ENCODE peak calls at places on chromosomes 4 and X, in nine cellular contexts. U, I, X, W, J, K, G, Y and M are unnamed samples.

GRCh38 chr4:41154814-41155177 is 59.5 kb downstream of the APBB2 start:
- DNase-seq in U (no peak), I (no peak), X (no peak), W (no peak), J (no peak), K (no peak), G (peak), Y (no peak), M (no peak)

GRCh38 chr4:156764145-156764544 is 207.5 kb downstream of the PDGFC start:
- DNase-seq in U (peak), I (no peak), X (no peak), W (no peak), J (peak), K (no peak), G (peak), Y (no peak), M (no peak)

GRCh38 chr4:150518559-150518958 is 63.4 kb upstream of the MAB21L2 start:
- DNase-seq in U (peak), I (no peak), X (no peak), W (no peak), J (peak), K (no peak), G (peak), Y (no peak), M (no peak)

GRCh38 chr4:94548571-94548970 is 96.8 kb downstream of the PDLIM5 start:
- DNase-seq in U (peak), I (no peak), X (peak), W (no peak), J (peak), K (no peak), G (peak), Y (no peak), M (no peak)

GRCh38 chr4:76216521-76216920 is 2.9 kb upstream of the SCARB2 start:
- DNase-seq in U (no peak), I (no peak), X (no peak), W (no peak), J (no peak), K (no peak), G (no peak), Y (no peak), M (no peak)

GRCh38 chr4:102169345-102169744 is 175.9 kb downstream of the SLC39A8 start:
- DNase-seq in U (peak), I (no peak), X (no peak), W (no peak), J (no peak), K (no peak), G (peak), Y (no peak), M (no peak)

GRCh38 chr4:182177166-182177565 is 66.0 kb upstream of the TENM3 start:
- DNase-seq in U (peak), I (no peak), X (no peak), W (no peak), J (no peak), K (no peak), G (no peak), Y (no peak), M (no peak)

GRCh38 chr4:184937745-184938144 is 80.5 kb upstream of the HELT start:
- DNase-seq in U (peak), I (no peak), X (no peak), W (peak), J (peak), K (peak), G (no peak), Y (no peak), M (no peak)

GRCh38 chrX:101550825-101551767 is 749 bp downstream of the ARMCX1 start:
- DNase-seq in U (peak), I (peak), X (peak), W (no peak), J (peak), K (no peak), G (peak), Y (peak), M (peak)

GRCh38 chr4:72312032-72312650 is 256.9 kb downstream of the ADAMTS3 start:
- DNase-seq in U (peak), I (peak), X (peak), W (peak), J (peak), K (no peak), G (peak), Y (peak), M (peak)

GRCh38 chr4:87947381-87948160 is 27.9 kb upstream of the SPP1 start:
- DNase-seq in U (no peak), I (no peak), X (no peak), W (no peak), J (no peak), K (no peak), G (no peak), Y (no peak), M (no peak)

GRCh38 chrX:41481264-41482109 is 34.3 kb downstream of the NYX start:
- DNase-seq in U (no peak), I (no peak), X (no peak), W (no peak), J (peak), K (no peak), G (no peak), Y (no peak), M (no peak)

GRCh38 chr4:23035521-23036056 is 342.9 kb downstream of the GBA3 start:
- DNase-seq in U (no peak), I (no peak), X (no peak), W (no peak), J (no peak), K (no peak), G (no peak), Y (peak), M (no peak)

GRCh38 chr4:145507636-145508035 is 26.0 kb downstream of the SMAD1 start:
- DNase-seq in U (peak), I (no peak), X (no peak), W (no peak), J (peak), K (no peak), G (peak), Y (no peak), M (no peak)

GRCh38 chrX:51894697-51895336 is 1.4 kb downstream of the MAGED1 start:
- DNase-seq in U (peak), I (no peak), X (peak), W (no peak), J (peak), K (no peak), G (peak), Y (no peak), M (no peak)

GRCh38 chrX:31934842-31935241 is 863.0 kb upstream of the FTHL17 start:
- DNase-seq in U (no peak), I (no peak), X (no peak), W (no peak), J (no peak), K (no peak), G (no peak), Y (no peak), M (no peak)

GRCh38 chrX:110759785-110760184 is 35.8 kb downstream of the CHRDL1 start:
- DNase-seq in U (no peak), I (no peak), X (no peak), W (no peak), J (peak), K (no peak), G (peak), Y (no peak), M (no peak)

GRCh38 chr4:18404642-18405041 is 383.1 kb upstream of the LCORL start:
- DNase-seq in U (no peak), I (no peak), X (no peak), W (no peak), J (no peak), K (no peak), G (no peak), Y (no peak), M (no peak)

GRCh38 chrX:134670241-134670811 is 12.1 kb upstream of the PLAC1 start:
- DNase-seq in U (peak), I (no peak), X (no peak), W (peak), J (peak), K (no peak), G (peak), Y (no peak), M (no peak)

GRCh38 chr4:139692300-139693012 is 26.8 kb downstream of the MGST2 start:
- DNase-seq in U (no peak), I (no peak), X (no peak), W (no peak), J (no peak), K (no peak), G (no peak), Y (no peak), M (no peak)
- TF ChIP-seq CTCF in U (peak), I (peak), X (no peak), W (peak), J (peak), K (peak), G (peak), Y (peak), M (no peak)

GRCh38 chrX:9668537-9668936 is 97.1 kb downstream of the GPR143 start:
- DNase-seq in U (peak), I (no peak), X (no peak), W (no peak), J (no peak), K (no peak), G (peak), Y (no peak), M (no peak)

GRCh38 chrX:9676738-9677097 is 88.9 kb downstream of the GPR143 start:
- DNase-seq in U (no peak), I (no peak), X (no peak), W (no peak), J (no peak), K (no peak), G (no peak), Y (no peak), M (no peak)

GRCh38 chrX:9676311-9676710 is 89.3 kb downstream of the GPR143 start:
- DNase-seq in U (no peak), I (no peak), X (no peak), W (peak), J (peak), K (no peak), G (peak), Y (no peak), M (no peak)

GRCh38 chrX:9670136-9670905 is 95.3 kb downstream of the GPR143 start:
- DNase-seq in U (peak), I (no peak), X (no peak), W (no peak), J (no peak), K (no peak), G (peak), Y (no peak), M (no peak)

DNA sequence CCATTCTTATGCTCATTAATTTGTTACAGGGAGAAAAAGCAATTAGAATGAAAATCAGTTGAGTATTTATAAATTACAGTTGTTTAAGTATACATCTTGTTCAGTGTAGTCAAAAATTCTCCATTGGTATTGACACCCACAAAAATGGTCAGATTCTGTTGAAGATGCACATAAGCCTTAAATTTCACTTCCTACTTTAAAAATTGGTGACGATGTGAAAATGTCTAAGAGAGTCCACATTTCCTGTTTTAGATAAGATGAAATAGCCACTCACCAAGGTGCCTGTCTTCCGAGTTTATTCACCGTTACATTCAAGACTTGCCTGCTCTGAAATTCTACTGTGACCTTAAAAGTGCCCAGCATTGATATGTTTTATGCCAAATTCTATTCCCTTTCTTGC is 93.6 kb downstream of the GPR143 start:
- DNase-seq in U (no peak), I (no peak), X (no peak), W (no peak), J (no peak), K (no peak), G (no peak), Y (no peak), M (no peak)
- TF ChIP-seq CTCF in U (no peak), I (no peak), X (no peak), W (no peak), J (no peak), K (no peak), G (no peak), Y (no peak), M (no peak)

DNA sequence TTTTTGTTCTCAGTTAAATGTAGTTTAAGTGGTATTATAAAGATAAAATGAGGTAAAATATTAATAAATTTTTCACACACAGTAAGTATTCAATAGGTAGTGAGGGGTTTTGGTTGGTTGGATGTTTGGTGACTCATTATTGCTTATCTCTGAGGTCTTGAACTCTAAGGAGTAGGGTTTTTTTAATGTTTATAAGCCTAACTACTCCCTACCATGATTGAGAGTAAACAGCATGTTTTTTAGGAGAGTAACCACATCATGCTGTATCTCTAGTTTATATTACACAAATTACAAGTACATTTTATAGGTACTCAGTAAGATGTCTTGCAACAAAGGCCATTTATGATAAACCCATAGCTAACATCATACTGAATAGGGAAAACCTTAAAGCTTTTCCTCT is 181.6 kb downstream of the MAPK10 start:
- DNase-seq in U (peak), I (no peak), X (no peak), W (no peak), J (no peak), K (no peak), G (no peak), Y (no peak), M (no peak)
- TF ChIP-seq CTCF in U (no peak), I (no peak), X (no peak), W (no peak), J (no peak), K (no peak), G (no peak), Y (no peak), M (no peak)

GRCh38 chrX:153475751-153476281 is 5.4 kb upstream of the HAUS7 start:
- DNase-seq in U (no peak), I (no peak), X (no peak), W (no peak), J (no peak), K (no peak), G (no peak), Y (no peak), M (no peak)
- TF ChIP-seq CTCF in U (no peak), I (no peak), X (no peak), W (no peak), J (no peak), K (no peak), G (no peak), Y (no peak), M (no peak)

GRCh38 chrX:54695816-54696487 is 102.1 kb downstream of the ITIH6 start:
- DNase-seq in U (no peak), I (no peak), X (no peak), W (no peak), J (peak), K (no peak), G (no peak), Y (no peak), M (no peak)

GRCh38 chrX:54695231-54695630 is 102.8 kb downstream of the ITIH6 start:
- DNase-seq in U (peak), I (no peak), X (no peak), W (no peak), J (peak), K (no peak), G (no peak), Y (no peak), M (no peak)
- TF ChIP-seq CTCF in U (peak), I (no peak), X (no peak), W (no peak), J (no peak), K (no peak), G (no peak), Y (no peak), M (no peak)

GRCh38 chr4:6044276-6044675 is 26.0 kb upstream of the C4orf50 start:
- DNase-seq in U (no peak), I (no peak), X (no peak), W (no peak), J (no peak), K (no peak), G (no peak), Y (no peak), M (no peak)

GRCh38 chr4:6043188-6043587 is 25.0 kb upstream of the C4orf50 start:
- DNase-seq in U (no peak), I (no peak), X (no peak), W (no peak), J (no peak), K (no peak), G (no peak), Y (no peak), M (no peak)

GRCh38 chr4:6046526-6047129 is 28.4 kb upstream of the C4orf50 start:
- DNase-seq in U (no peak), I (no peak), X (no peak), W (no peak), J (no peak), K (no peak), G (no peak), Y (no peak), M (no peak)

GRCh38 chr4:6043843-6044242 is 25.6 kb upstream of the C4orf50 start:
- DNase-seq in U (no peak), I (no peak), X (no peak), W (no peak), J (no peak), K (no peak), G (no peak), Y (no peak), M (no peak)

DNA sequence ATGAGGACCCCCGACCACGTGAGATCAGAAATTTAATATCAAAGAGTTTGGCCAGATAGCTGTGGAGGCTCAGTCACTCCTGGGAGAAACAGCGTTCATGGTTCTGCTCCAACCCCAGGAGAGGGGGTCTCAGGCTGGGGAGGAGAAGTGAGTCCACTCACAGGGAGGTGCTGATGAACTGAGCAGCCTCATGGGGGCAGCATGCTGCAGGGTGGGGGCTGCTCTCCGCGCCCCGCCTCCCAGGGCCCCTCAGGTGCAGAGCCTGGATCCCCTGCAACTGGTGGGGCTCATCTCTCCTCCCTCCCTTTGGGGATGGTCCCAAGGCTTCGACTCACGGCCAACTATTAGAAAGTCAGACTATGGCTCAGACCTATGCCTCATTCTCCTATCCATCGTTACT is 26.6 kb upstream of the C4orf50 start:
- DNase-seq in U (no peak), I (no peak), X (no peak), W (no peak), J (no peak), K (no peak), G (no peak), Y (no peak), M (no peak)
- TF ChIP-seq CTCF in U (no peak), I (no peak), X (no peak), W (no peak), J (no peak), K (no peak), G (no peak), Y (no peak), M (no peak)

GRCh38 chr4:8140915-8141314 is 17.7 kb downstream of the ABLIM2 start:
- DNase-seq in U (no peak), I (no peak), X (no peak), W (no peak), J (no peak), K (no peak), G (no peak), Y (no peak), M (no peak)
- TF ChIP-seq CTCF in U (no peak), I (no peak), X (no peak), W (no peak), J (no peak), K (no peak), G (no peak), Y (no peak), M (no peak)